ENCODE peak calls at places on chromosomes 7 and 10, in six cellular contexts. One of them, this sample, is unnamed.

GRCh38 chr7:17304926-17305325 is 6.5 kb downstream of the AHR start:
- DNase-seq in breast epithelium: no peak
- DNase-seq in lower lobe of right lung: no peak
- DNase-seq in A549: peak; percentile 26
- DNase-seq in IMR-90: peak; percentile 88
- DNase-seq in neural progenitor cell: no peak
- DNase-seq in this sample: no peak

GRCh38 chr7:15113752-15114151 is 211.2 kb upstream of the DGKB start:
- DNase-seq in breast epithelium: no peak
- DNase-seq in lower lobe of right lung: no peak
- DNase-seq in A549: no peak
- DNase-seq in IMR-90: no peak
- DNase-seq in neural progenitor cell: no peak
- DNase-seq in this sample: no peak

GRCh38 chr10:14093735-14094484 is 236.8 kb downstream of the FRMD4A start:
- DNase-seq in breast epithelium: no peak
- DNase-seq in lower lobe of right lung: no peak
- DNase-seq in A549: peak; percentile 17
- DNase-seq in IMR-90: peak; percentile 66
- DNase-seq in neural progenitor cell: peak; percentile 68
- DNase-seq in this sample: no peak

GRCh38 chr10:6232846-6233724 is 30.4 kb downstream of the PFKFB3 start:
- DNase-seq in breast epithelium: no peak
- DNase-seq in lower lobe of right lung: no peak
- DNase-seq in A549: no peak
- DNase-seq in IMR-90: no peak
- DNase-seq in neural progenitor cell: no peak
- DNase-seq in this sample: no peak

GRCh38 chr7:155489862-155490696 is 32.1 kb downstream of the EN2 start:
- DNase-seq in breast epithelium: no peak
- DNase-seq in lower lobe of right lung: no peak
- DNase-seq in A549: no peak
- DNase-seq in IMR-90: no peak
- DNase-seq in neural progenitor cell: peak; percentile 82
- DNase-seq in this sample: no peak

GRCh38 chr10:51718804-51719291 is 19.5 kb upstream of the CSTF2T start:
- DNase-seq in breast epithelium: no peak
- DNase-seq in lower lobe of right lung: no peak
- DNase-seq in A549: no peak
- DNase-seq in IMR-90: peak; percentile 92
- DNase-seq in neural progenitor cell: no peak
- DNase-seq in this sample: no peak

GRCh38 chr10:24965051-24965450 is 12.6 kb upstream of the PRTFDC1 start:
- DNase-seq in breast epithelium: no peak
- DNase-seq in lower lobe of right lung: no peak
- DNase-seq in A549: no peak
- DNase-seq in IMR-90: no peak
- DNase-seq in neural progenitor cell: no peak
- DNase-seq in this sample: no peak

GRCh38 chr10:5481121-5481520 is 18.2 kb downstream of the CALML5 start:
- DNase-seq in breast epithelium: no peak
- DNase-seq in lower lobe of right lung: no peak
- DNase-seq in A549: no peak
- DNase-seq in IMR-90: no peak
- DNase-seq in neural progenitor cell: no peak
- DNase-seq in this sample: no peak

GRCh38 chr10:78856421-78856820 is 212.3 kb upstream of the ZMIZ1 start:
- DNase-seq in breast epithelium: no peak
- DNase-seq in lower lobe of right lung: no peak
- DNase-seq in A549: no peak
- DNase-seq in IMR-90: no peak
- DNase-seq in neural progenitor cell: no peak
- DNase-seq in this sample: no peak

GRCh38 chr10:60537697-60538096 is 148.0 kb upstream of the ANK3 start:
- DNase-seq in breast epithelium: no peak
- DNase-seq in lower lobe of right lung: no peak
- DNase-seq in A549: no peak
- DNase-seq in IMR-90: peak; percentile 1
- DNase-seq in neural progenitor cell: no peak
- DNase-seq in this sample: no peak

GRCh38 chr7:128705891-128706333 is 33.2 kb upstream of the CALU start:
- DNase-seq in breast epithelium: no peak
- DNase-seq in lower lobe of right lung: no peak
- DNase-seq in A549: no peak
- DNase-seq in IMR-90: peak; percentile 25
- DNase-seq in neural progenitor cell: no peak
- DNase-seq in this sample: no peak

GRCh38 chr7:77346441-77346840 is 69.7 kb downstream of the GSAP start:
- DNase-seq in breast epithelium: no peak
- DNase-seq in lower lobe of right lung: no peak
- DNase-seq in A549: no peak
- DNase-seq in IMR-90: no peak
- DNase-seq in neural progenitor cell: no peak
- DNase-seq in this sample: no peak

GRCh38 chr7:103640031-103640779 is 194.2 kb upstream of the SLC26A5 start:
- DNase-seq in breast epithelium: no peak
- DNase-seq in lower lobe of right lung: no peak
- DNase-seq in A549: no peak
- DNase-seq in IMR-90: peak; percentile 84
- DNase-seq in neural progenitor cell: no peak
- DNase-seq in this sample: no peak

GRCh38 chr7:88432321-88432720 is 125.6 kb upstream of the STEAP4 start:
- DNase-seq in breast epithelium: no peak
- DNase-seq in lower lobe of right lung: no peak
- DNase-seq in A549: no peak
- DNase-seq in IMR-90: no peak
- DNase-seq in neural progenitor cell: no peak
- DNase-seq in this sample: no peak

GRCh38 chr10:99981581-99982199 is 28.1 kb downstream of the DNMBP start:
- DNase-seq in breast epithelium: no peak
- DNase-seq in lower lobe of right lung: no peak
- DNase-seq in A549: no peak
- DNase-seq in IMR-90: no peak
- DNase-seq in neural progenitor cell: no peak
- DNase-seq in this sample: no peak

GRCh38 chr10:124626759-124627380 is 117.3 kb downstream of the FAM53B start:
- DNase-seq in breast epithelium: no peak
- DNase-seq in lower lobe of right lung: peak; percentile 75
- DNase-seq in A549: no peak
- DNase-seq in IMR-90: no peak
- DNase-seq in neural progenitor cell: no peak
- DNase-seq in this sample: peak; percentile 79

GRCh38 chr10:122295423-122295947 is 24.4 kb downstream of the BTBD16 start:
- DNase-seq in breast epithelium: no peak
- DNase-seq in lower lobe of right lung: no peak
- DNase-seq in A549: no peak
- DNase-seq in IMR-90: no peak
- DNase-seq in neural progenitor cell: no peak
- DNase-seq in this sample: no peak

GRCh38 chr10:28381903-28382347 is 79.1 kb upstream of the MPP7 start:
- DNase-seq in breast epithelium: peak; percentile 81
- DNase-seq in lower lobe of right lung: peak; percentile 76
- DNase-seq in A549: peak; percentile 65
- DNase-seq in IMR-90: peak; percentile 91
- DNase-seq in neural progenitor cell: peak; percentile 90
- DNase-seq in this sample: peak; percentile 82

GRCh38 chr10:51691135-51691534 is 8.3 kb downstream of the CSTF2T start:
- DNase-seq in breast epithelium: no peak
- DNase-seq in lower lobe of right lung: no peak
- DNase-seq in A549: no peak
- DNase-seq in IMR-90: no peak
- DNase-seq in neural progenitor cell: no peak
- DNase-seq in this sample: no peak

GRCh38 chr7:155584763-155585531 is 38.6 kb upstream of the CNPY1 start:
- DNase-seq in breast epithelium: no peak
- DNase-seq in lower lobe of right lung: no peak
- DNase-seq in A549: no peak
- DNase-seq in IMR-90: no peak
- DNase-seq in neural progenitor cell: no peak
- DNase-seq in this sample: no peak

GRCh38 chr10:15571570-15571969 is 148.2 kb downstream of the ITGA8 start:
- DNase-seq in breast epithelium: no peak
- DNase-seq in lower lobe of right lung: no peak
- DNase-seq in A549: no peak
- DNase-seq in IMR-90: peak; percentile 55
- DNase-seq in neural progenitor cell: no peak
- DNase-seq in this sample: no peak

GRCh38 chr7:134434701-134435100 is 24.2 kb downstream of the AKR1B1 start:
- DNase-seq in breast epithelium: no peak
- DNase-seq in lower lobe of right lung: no peak
- DNase-seq in A549: no peak
- DNase-seq in IMR-90: no peak
- DNase-seq in neural progenitor cell: no peak
- DNase-seq in this sample: no peak

GRCh38 chr7:51070163-51070562 is 246.4 kb downstream of the COBL start:
- DNase-seq in breast epithelium: no peak
- DNase-seq in lower lobe of right lung: no peak
- DNase-seq in A549: no peak
- DNase-seq in IMR-90: no peak
- DNase-seq in neural progenitor cell: no peak
- DNase-seq in this sample: no peak

GRCh38 chr10:30007406-30007805 is 52.0 kb downstream of the JCAD start:
- DNase-seq in breast epithelium: no peak
- DNase-seq in lower lobe of right lung: no peak
- DNase-seq in A549: no peak
- DNase-seq in IMR-90: no peak
- DNase-seq in neural progenitor cell: no peak
- DNase-seq in this sample: peak; percentile 30

GRCh38 chr10:120508966-120509365 is 51.9 kb downstream of the PLPP4 start:
- DNase-seq in breast epithelium: no peak
- DNase-seq in lower lobe of right lung: no peak
- DNase-seq in A549: no peak
- DNase-seq in IMR-90: no peak
- DNase-seq in neural progenitor cell: no peak
- DNase-seq in this sample: no peak

GRCh38 chr7:5478568-5479045 is 55.0 kb upstream of the TNRC18 start:
- DNase-seq in breast epithelium: no peak
- DNase-seq in lower lobe of right lung: no peak
- DNase-seq in A549: no peak
- DNase-seq in IMR-90: no peak
- DNase-seq in neural progenitor cell: no peak
- DNase-seq in this sample: no peak
- H3K4me3 ChIP-seq in breast epithelium: peak overlapping the region; percentile 22
- H3K4me3 ChIP-seq in lower lobe of right lung: peak overlapping the region; percentile 48
- H3K4me3 ChIP-seq in A549: no peak overlapping the region
- H3K4me3 ChIP-seq in IMR-90: no peak overlapping the region
- H3K4me3 ChIP-seq in neural progenitor cell: no peak overlapping the region
- H3K4me3 ChIP-seq in this sample: no peak overlapping the region

GRCh38 chr7:117096297-117096696 is 143.0 kb downstream of the ST7 start:
- DNase-seq in breast epithelium: no peak
- DNase-seq in lower lobe of right lung: no peak
- DNase-seq in A549: no peak
- DNase-seq in IMR-90: no peak
- DNase-seq in neural progenitor cell: no peak
- DNase-seq in this sample: no peak

GRCh38 chr7:117097860-117098259 is 144.6 kb downstream of the ST7 start:
- DNase-seq in breast epithelium: no peak
- DNase-seq in lower lobe of right lung: no peak
- DNase-seq in A549: no peak
- DNase-seq in IMR-90: no peak
- DNase-seq in neural progenitor cell: no peak
- DNase-seq in this sample: no peak

GRCh38 chr7:117095055-117095454 is 141.8 kb downstream of the ST7 start:
- DNase-seq in breast epithelium: no peak
- DNase-seq in lower lobe of right lung: no peak
- DNase-seq in A549: no peak
- DNase-seq in IMR-90: no peak
- DNase-seq in neural progenitor cell: no peak
- DNase-seq in this sample: no peak

GRCh38 chr7:117094457-117094856 is 141.2 kb downstream of the ST7 start:
- DNase-seq in breast epithelium: no peak
- DNase-seq in lower lobe of right lung: no peak
- DNase-seq in A549: no peak
- DNase-seq in IMR-90: no peak
- DNase-seq in neural progenitor cell: no peak
- DNase-seq in this sample: no peak

DNA sequence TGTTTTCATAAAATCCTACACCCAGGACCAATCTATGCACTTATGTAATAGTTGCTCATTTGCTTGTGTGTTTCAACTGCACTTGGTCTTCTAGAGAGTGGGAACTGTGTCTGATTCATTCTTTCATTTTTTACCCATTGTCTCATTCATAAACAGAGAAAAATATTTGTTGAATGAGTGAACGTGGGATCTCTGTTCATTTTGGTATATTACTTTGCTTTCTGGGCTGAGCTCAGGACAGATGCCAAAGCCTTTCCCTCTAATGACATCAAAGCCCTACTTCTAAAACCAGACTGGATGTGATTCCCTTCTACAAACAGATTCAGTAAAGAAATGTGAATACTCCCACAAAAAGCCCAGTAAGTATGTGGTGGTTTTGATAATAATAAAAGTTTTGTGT is 145.2 kb downstream of the ST7 start:
- DNase-seq in breast epithelium: no peak
- DNase-seq in lower lobe of right lung: no peak
- DNase-seq in A549: no peak
- DNase-seq in IMR-90: peak; percentile 99
- DNase-seq in neural progenitor cell: no peak
- DNase-seq in this sample: no peak
- H3K27ac ChIP-seq in breast epithelium: no peak overlapping the region
- H3K27ac ChIP-seq in lower lobe of right lung: no peak overlapping the region
- H3K27ac ChIP-seq in A549: no peak overlapping the region
- H3K27ac ChIP-seq in IMR-90: no peak overlapping the region
- H3K27ac ChIP-seq in neural progenitor cell: no peak overlapping the region
- H3K27ac ChIP-seq in this sample: no peak overlapping the region

GRCh38 chr10:114491419-114491818 is 87.1 kb upstream of the AFAP1L2 start:
- DNase-seq in breast epithelium: no peak
- DNase-seq in lower lobe of right lung: no peak
- DNase-seq in A549: no peak
- DNase-seq in IMR-90: no peak
- DNase-seq in neural progenitor cell: no peak
- DNase-seq in this sample: no peak
- H3K4me3 ChIP-seq in breast epithelium: no peak overlapping the region
- H3K4me3 ChIP-seq in lower lobe of right lung: no peak overlapping the region
- H3K4me3 ChIP-seq in A549: no peak overlapping the region
- H3K4me3 ChIP-seq in IMR-90: no peak overlapping the region
- H3K4me3 ChIP-seq in neural progenitor cell: no peak overlapping the region
- H3K4me3 ChIP-seq in this sample: no peak overlapping the region

DNA sequence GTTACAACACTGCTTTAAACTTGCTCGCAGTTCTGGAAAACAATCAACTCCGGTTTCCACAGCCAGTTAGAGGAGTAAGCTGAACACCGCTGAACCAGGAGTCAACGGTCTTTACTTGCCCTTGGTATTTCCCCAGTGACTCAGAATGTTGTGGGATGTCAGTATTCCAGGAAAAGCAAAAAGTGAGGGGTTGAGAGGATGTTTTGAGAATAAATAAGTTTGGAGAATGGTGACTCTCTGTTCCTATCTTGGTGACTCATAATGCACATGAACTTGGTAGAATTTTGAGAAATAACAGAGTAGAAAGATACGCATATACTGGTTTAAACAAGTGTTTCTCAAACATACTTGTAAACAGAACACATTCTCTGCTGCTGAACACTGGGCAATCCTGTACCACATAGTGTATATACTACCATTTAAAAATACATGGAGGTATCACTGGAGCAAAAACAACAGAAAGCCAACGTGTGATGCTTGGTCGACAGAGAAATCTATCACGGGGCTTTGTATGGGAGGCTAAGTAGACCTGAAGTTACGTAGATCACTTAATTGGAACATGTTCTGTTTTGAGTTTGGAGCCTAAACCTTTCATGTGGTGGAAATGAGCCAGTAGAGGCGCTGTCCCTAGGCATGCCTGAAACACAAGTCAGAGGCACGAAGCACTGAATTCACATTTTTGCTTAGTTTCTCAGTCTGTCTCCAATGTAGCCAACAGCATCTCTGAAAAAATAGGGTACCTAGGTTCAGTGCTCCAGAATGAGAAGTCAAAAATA is 534.3 kb downstream of the PARD3 start:
- DNase-seq in breast epithelium: no peak
- DNase-seq in lower lobe of right lung: no peak
- DNase-seq in A549: peak; percentile 35
- DNase-seq in IMR-90: peak; percentile 98
- DNase-seq in neural progenitor cell: peak; percentile 17
- DNase-seq in this sample: no peak
- H3K27ac ChIP-seq in breast epithelium: peak overlapping the region; percentile 83
- H3K27ac ChIP-seq in lower lobe of right lung: no peak overlapping the region
- H3K27ac ChIP-seq in A549: peak overlapping the region; percentile 66
- H3K27ac ChIP-seq in IMR-90: peak overlapping the region; percentile 56
- H3K27ac ChIP-seq in neural progenitor cell: no peak overlapping the region
- H3K27ac ChIP-seq in this sample: no peak overlapping the region